ENCODE peak calls at places on chromosomes 1 and 21, in five cellular contexts. P is lung, R is heart right ventricle, H is MCF 10A, D is germinal center. K is an unnamed sample.

GRCh38 chr1:201659576-201659975 is 120.6 kb downstream of the NAV1 start:
- DNase-seq in R (no peak), H (no peak), D (no peak), P (no peak), K (no peak)

GRCh38 chr1:152036316-152037216 is at the start of gene S100A11:
- DNase-seq in R (peak; percentile 91), D (peak; percentile 68), P (peak; percentile 93), H (peak; percentile 94), K (peak; percentile 86)

GRCh38 chr1:47679301-47679751 is 241.5 kb downstream of the FOXD2 start:
- DNase-seq in H (no peak), R (no peak), P (peak; percentile 15), D (no peak), K (no peak)

GRCh38 chr1:232793944-232794343 is 11.3 kb upstream of the MAP10 start:
- DNase-seq in D (no peak), H (peak; percentile 86), P (no peak), R (no peak), K (no peak)

GRCh38 chr1:156663178-156663577 is 14.0 kb downstream of the NES start:
- DNase-seq in R (peak; percentile 86), P (no peak), D (no peak), H (peak; percentile 35), K (peak; percentile 33)

GRCh38 chr21:41726970-41727783 is 39.7 kb downstream of the RIPK4 start:
- DNase-seq in D (no peak), H (peak; percentile 92), P (no peak), R (peak; percentile 55), K (peak; percentile 34)

GRCh38 chr1:211625040-211625439 is 46.1 kb upstream of the SLC30A1 start:
- DNase-seq in P (no peak), H (peak; percentile 86), R (no peak), D (no peak), K (no peak)

GRCh38 chr1:162882248-162882666 is 21.3 kb upstream of the CCDC190 start:
- DNase-seq in D (no peak), H (no peak), P (no peak), R (no peak), K (no peak)

GRCh38 chr1:43688594-43689000 is 18.7 kb upstream of the ST3GAL3 start:
- DNase-seq in H (no peak), P (no peak), D (no peak), R (no peak), K (no peak)

GRCh38 chr1:210299501-210299900 is 29.2 kb upstream of the HHAT start:
- DNase-seq in P (no peak), H (peak; percentile 74), R (no peak), D (no peak), K (peak; percentile 84)

GRCh38 chr1:9009438-9010366 is 16.5 kb downstream of the SLC2A7 start:
- DNase-seq in H (peak; percentile 28), R (no peak), D (peak; percentile 76), P (no peak), K (peak; percentile 90)

K was measured in ELF-1.